ENCODE peak calls at places on chromosome 10, in eight cellular contexts. V is GM23338, L is upper lobe of left lung, R is HCT116, K is suprapubic skin, P is H1, Y is HL-60, I is transverse colon. E is an unnamed sample.

GRCh38 chr10:68560201-68560915 is at the start of gene TET1:
- DNase-seq in V (peak), L (peak), R (peak), K (peak), P (peak), Y (peak), I (peak), E (no peak)

GRCh38 chr10:1249142-1249541 is 193.0 kb downstream of the WDR37 start:
- DNase-seq in V (no peak), L (no peak), R (no peak), K (no peak), P (no peak), Y (no peak), I (no peak), E (no peak)

GRCh38 chr10:8064436-8064835 is 9.9 kb downstream of the GATA3 start:
- DNase-seq in V (no peak), L (no peak), R (no peak), K (no peak), P (no peak), Y (no peak), I (no peak), E (no peak)

GRCh38 chr10:70124415-70124814 is 8.2 kb downstream of the AIFM2 start:
- DNase-seq in V (no peak), L (no peak), R (no peak), K (no peak), P (no peak), Y (no peak), I (no peak), E (no peak)

GRCh38 chr10:8041284-8042031 is 13.0 kb upstream of the GATA3 start:
- DNase-seq in V (no peak), L (no peak), R (no peak), K (no peak), P (no peak), Y (no peak), I (no peak), E (no peak)

GRCh38 chr10:107083388-107084009 is 81.0 kb downstream of the SORCS1 start:
- DNase-seq in V (no peak), L (no peak), R (no peak), K (no peak), P (no peak), Y (no peak), I (no peak), E (no peak)

GRCh38 chr10:47054936-47055335 is 143.7 kb downstream of the PTPN20 start:
- DNase-seq in V (no peak), L (no peak), R (no peak), K (no peak), P (peak), Y (no peak), I (no peak), E (no peak)

GRCh38 chr10:104300002-104300735 is 31.2 kb downstream of the GSTO2 start:
- DNase-seq in V (no peak), L (no peak), R (no peak), K (no peak), P (no peak), Y (no peak), I (no peak), E (no peak)

GRCh38 chr10:114917459-114917858 is 20.5 kb upstream of the TRUB1 start:
- DNase-seq in V (no peak), L (no peak), R (no peak), K (no peak), P (no peak), Y (no peak), I (no peak), E (no peak)

GRCh38 chr10:113235505-113235904 is 285.5 kb downstream of the TCF7L2 start:
- DNase-seq in V (no peak), L (peak), R (no peak), K (no peak), P (no peak), Y (no peak), I (no peak), E (no peak)

GRCh38 chr10:104139221-104139620 is 17.2 kb downstream of the SFR1 start:
- DNase-seq in V (peak), L (no peak), R (no peak), K (no peak), P (no peak), Y (peak), I (no peak), E (no peak)

GRCh38 chr10:11679946-11680345 is 62.2 kb upstream of the ECHDC3 start:
- DNase-seq in V (no peak), L (no peak), R (no peak), K (no peak), P (no peak), Y (no peak), I (no peak), E (no peak)

GRCh38 chr10:89301721-89302445 is at the start of gene IFIT2:
- DNase-seq in V (peak), L (peak), R (no peak), K (no peak), P (no peak), Y (peak), I (peak), E (peak)

GRCh38 chr10:50397312-50398140 is 146.2 kb upstream of the ASAH2 start:
- DNase-seq in V (no peak), L (no peak), R (no peak), K (no peak), P (no peak), Y (no peak), I (no peak), E (no peak)

GRCh38 chr10:70228503-70228902 is 4.7 kb downstream of the PPA1 start:
- DNase-seq in V (no peak), L (no peak), R (no peak), K (no peak), P (no peak), Y (no peak), I (no peak), E (no peak)

GRCh38 chr10:29849434-29849833 is 210.0 kb downstream of the JCAD start:
- DNase-seq in V (no peak), L (no peak), R (no peak), K (no peak), P (no peak), Y (no peak), I (no peak), E (no peak)

GRCh38 chr10:89175821-89176220 is 31.3 kb downstream of the CH25H start:
- DNase-seq in V (no peak), L (no peak), R (no peak), K (no peak), P (no peak), Y (no peak), I (no peak), E (no peak)

GRCh38 chr10:42887734-42888503 is 105.3 kb downstream of the BMS1 start:
- DNase-seq in V (no peak), L (peak), R (no peak), K (no peak), P (no peak), Y (no peak), I (no peak), E (no peak)

GRCh38 chr10:110919349-110919931 is at the start of gene SHOC2:
- DNase-seq in V (peak), L (peak), R (no peak), K (peak), P (peak), Y (no peak), I (peak), E (peak)

GRCh38 chr10:3570855-3571266 is 214.1 kb downstream of the KLF6 start:
- DNase-seq in V (no peak), L (no peak), R (no peak), K (no peak), P (no peak), Y (no peak), I (no peak), E (no peak)

GRCh38 chr10:88979153-88979562 is 11.4 kb upstream of the FAS start:
- DNase-seq in V (no peak), L (no peak), R (no peak), K (no peak), P (no peak), Y (no peak), I (no peak), E (peak)

GRCh38 chr10:99364125-99364524 is 35.0 kb downstream of the CNNM1 start:
- DNase-seq in V (no peak), L (no peak), R (no peak), K (no peak), P (no peak), Y (no peak), I (no peak), E (no peak)

GRCh38 chr10:47046321-47047126 is 135.3 kb downstream of the PTPN20 start:
- DNase-seq in V (no peak), L (peak), R (no peak), K (peak), P (no peak), Y (no peak), I (no peak), E (no peak)

GRCh38 chr10:15640536-15641085 is 79.1 kb downstream of the ITGA8 start:
- DNase-seq in V (no peak), L (no peak), R (no peak), K (no peak), P (no peak), Y (no peak), I (no peak), E (no peak)

GRCh38 chr10:15636446-15636845 is 83.3 kb downstream of the ITGA8 start:
- DNase-seq in V (no peak), L (no peak), R (no peak), K (no peak), P (no peak), Y (no peak), I (no peak), E (no peak)

GRCh38 chr10:15642095-15642494 is 77.6 kb downstream of the ITGA8 start:
- DNase-seq in V (no peak), L (no peak), R (no peak), K (no peak), P (no peak), Y (no peak), I (no peak), E (no peak)
- H3K27ac ChIP-seq in V (no peak), L (no peak), R (no peak), K (no peak), P (no peak), Y (no peak), I (no peak), E (no peak)

GRCh38 chr10:71599518-71599917 is 120.1 kb downstream of the C10orf105 start:
- DNase-seq in V (no peak), L (no peak), R (no peak), K (no peak), P (no peak), Y (no peak), I (no peak), E (no peak)

GRCh38 chr10:71596759-71597158 is 122.8 kb downstream of the C10orf105 start:
- DNase-seq in V (no peak), L (no peak), R (no peak), K (no peak), P (no peak), Y (no peak), I (no peak), E (no peak)

GRCh38 chr10:71600856-71601255 is 118.7 kb downstream of the C10orf105 start:
- DNase-seq in V (no peak), L (peak), R (no peak), K (no peak), P (no peak), Y (no peak), I (no peak), E (no peak)

GRCh38 chr10:71597821-71598498 is 121.6 kb downstream of the C10orf105 start:
- DNase-seq in V (no peak), L (peak), R (no peak), K (peak), P (no peak), Y (peak), I (peak), E (peak)

GRCh38 chr10:71598673-71599072 is 120.9 kb downstream of the C10orf105 start:
- DNase-seq in V (no peak), L (peak), R (no peak), K (peak), P (no peak), Y (no peak), I (peak), E (peak)
- TF ChIP-seq POLR2AphosphoS5 in V (no peak), L (peak), R (no peak), K (peak), P (no peak), Y (no peak), I (no peak), E (peak)

GRCh38 chr10:15858895-15859294 is 1.4 kb downstream of the MINDY3 start:
- DNase-seq in V (no peak), L (no peak), R (no peak), K (no peak), P (no peak), Y (no peak), I (no peak), E (no peak)
- H3K27ac ChIP-seq in V (no peak), L (no peak), R (no peak), K (no peak), P (no peak), Y (no peak), I (no peak), E (no peak)

DNA sequence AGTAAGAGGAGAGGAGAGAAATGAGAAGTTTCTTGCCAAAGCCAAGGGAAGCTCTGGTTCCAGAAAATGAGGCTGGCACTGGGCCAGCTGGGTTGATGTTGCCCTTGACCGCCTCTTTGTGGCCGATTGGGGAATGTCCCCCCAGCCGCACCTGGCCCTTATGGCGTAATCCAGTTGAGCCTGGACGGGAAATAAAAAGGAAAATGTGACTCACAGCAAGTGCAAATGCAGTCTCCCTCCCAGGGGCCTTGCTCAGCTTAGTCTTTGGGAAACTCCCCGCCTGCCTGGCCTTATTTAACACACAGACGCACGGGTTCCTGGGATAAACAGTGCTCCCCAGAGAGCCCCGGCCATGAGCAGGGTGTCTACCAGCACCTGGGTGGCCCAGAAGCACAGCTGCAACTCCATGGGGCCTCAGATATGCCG is 174.8 kb downstream of the KIAA1217 start:
- DNase-seq in V (peak), L (peak), R (peak), K (peak), P (peak), Y (peak), I (peak), E (peak)
- TF ChIP-seq POLR2AphosphoS5 in V (no peak), L (peak), R (peak), K (peak), P (no peak), Y (no peak), I (peak), E (peak)

GRCh38 chr10:86880971-86881370 is 76.4 kb downstream of the MMRN2 start:
- DNase-seq in V (no peak), L (no peak), R (no peak), K (no peak), P (no peak), Y (no peak), I (no peak), E (no peak)
- H3K27ac ChIP-seq in V (peak), L (no peak), R (no peak), K (no peak), P (no peak), Y (no peak), I (no peak), E (no peak)

DNA sequence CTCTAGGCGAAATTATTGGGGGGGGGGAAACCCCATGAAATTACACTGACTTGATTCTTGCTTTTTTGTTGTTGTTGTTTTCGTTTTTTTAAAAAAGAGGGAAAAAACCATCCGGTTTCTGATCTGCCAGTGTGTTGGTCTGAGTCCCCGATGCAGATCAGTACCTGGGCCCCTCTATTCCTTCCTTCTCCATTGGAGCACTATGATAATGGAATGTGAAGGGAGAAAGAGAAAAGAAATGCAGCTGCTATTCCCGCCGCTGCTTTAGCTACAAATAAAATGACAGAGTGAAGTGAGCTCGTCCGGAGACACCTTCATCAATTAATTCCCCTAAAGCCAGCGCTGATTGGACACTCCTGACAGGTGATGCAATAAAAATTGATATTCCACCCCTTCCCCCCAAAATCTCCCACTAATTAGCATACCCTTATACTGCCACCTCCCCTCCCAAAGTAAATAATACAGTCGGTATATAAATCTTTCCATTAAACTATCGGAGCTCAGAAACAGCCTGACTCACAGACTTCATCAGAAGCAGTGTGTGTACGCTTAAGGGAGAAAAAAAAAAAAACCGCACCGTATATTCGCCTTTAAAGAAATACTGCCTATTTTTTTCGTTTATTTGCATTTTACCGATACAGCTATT is 7.4 kb downstream of the SKIDA1 start:
- DNase-seq in V (peak), L (no peak), R (no peak), K (no peak), P (no peak), Y (no peak), I (no peak), E (peak)
- TF ChIP-seq POLR2AphosphoS5 in V (no peak), L (no peak), R (no peak), K (no peak), P (no peak), Y (no peak), I (no peak), E (peak)

GRCh38 chr10:13349776-13350274 is 1.7 kb upstream of the SEPHS1 start:
- DNase-seq in V (peak), L (peak), R (no peak), K (peak), P (peak), Y (peak), I (peak), E (peak)

GRCh38 chr10:13346280-13346819 is 1.7 kb downstream of the SEPHS1 start:
- DNase-seq in V (no peak), L (no peak), R (no peak), K (no peak), P (no peak), Y (no peak), I (peak), E (no peak)

GRCh38 chr10:13348216-13349017 is at the start of gene SEPHS1:
- DNase-seq in V (peak), L (peak), R (peak), K (peak), P (peak), Y (peak), I (peak), E (peak)

GRCh38 chr10:13346912-13347234 is 1.2 kb downstream of the SEPHS1 start:
- DNase-seq in V (peak), L (no peak), R (no peak), K (no peak), P (no peak), Y (no peak), I (no peak), E (no peak)

DNA sequence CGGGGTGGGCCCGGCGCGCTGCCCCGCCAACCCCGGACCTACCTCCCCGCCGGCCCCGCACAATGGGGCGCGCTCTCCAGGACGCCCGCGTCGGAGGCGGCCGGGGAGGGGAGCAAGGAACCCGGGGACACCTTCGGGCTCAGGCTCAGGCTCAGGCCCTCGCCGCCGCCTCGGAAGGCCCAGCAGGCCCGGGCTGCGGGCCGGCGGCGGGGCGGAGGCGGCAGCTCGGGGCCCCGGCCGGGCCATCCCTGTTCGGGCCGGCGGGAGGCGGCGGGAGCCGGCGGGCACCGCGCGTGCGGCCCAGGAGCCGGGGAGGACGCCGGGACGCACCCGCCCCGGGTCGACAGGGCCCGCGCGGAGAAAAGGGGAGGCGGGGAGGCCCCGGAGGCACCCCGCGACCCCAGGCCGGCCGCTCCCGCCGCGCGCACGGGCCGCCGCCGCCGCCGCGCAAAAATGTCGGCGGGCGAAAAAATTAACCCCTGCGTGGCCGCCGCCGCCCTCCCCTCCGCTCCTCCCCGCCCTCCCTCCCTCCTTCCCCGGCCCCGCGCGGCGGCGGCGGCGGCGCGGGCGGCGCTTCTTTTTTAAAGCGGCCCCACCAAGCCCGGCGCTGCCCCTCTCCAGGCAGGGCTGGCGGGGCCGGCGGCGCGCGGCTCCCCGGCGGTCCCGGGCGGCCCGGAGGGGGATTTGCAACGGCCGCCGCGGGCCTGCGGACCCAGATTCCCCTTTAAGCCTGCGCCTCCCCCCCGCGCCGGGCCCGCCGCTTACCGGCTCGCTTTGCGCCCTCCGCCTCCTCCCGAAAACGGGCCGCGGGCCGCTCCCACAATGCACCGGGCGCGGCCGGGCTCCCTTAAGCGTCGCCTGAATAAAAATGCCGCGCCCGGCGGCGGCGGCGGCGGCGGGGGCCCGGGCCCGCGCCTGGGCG is 597 bp downstream of the SEPHS1 start:
- DNase-seq in V (peak), L (peak), R (peak), K (peak), P (peak), Y (peak), I (peak), E (peak)
- H3K27ac ChIP-seq in V (peak), L (peak), R (peak), K (peak), P (peak), Y (peak), I (peak), E (peak)

DNA sequence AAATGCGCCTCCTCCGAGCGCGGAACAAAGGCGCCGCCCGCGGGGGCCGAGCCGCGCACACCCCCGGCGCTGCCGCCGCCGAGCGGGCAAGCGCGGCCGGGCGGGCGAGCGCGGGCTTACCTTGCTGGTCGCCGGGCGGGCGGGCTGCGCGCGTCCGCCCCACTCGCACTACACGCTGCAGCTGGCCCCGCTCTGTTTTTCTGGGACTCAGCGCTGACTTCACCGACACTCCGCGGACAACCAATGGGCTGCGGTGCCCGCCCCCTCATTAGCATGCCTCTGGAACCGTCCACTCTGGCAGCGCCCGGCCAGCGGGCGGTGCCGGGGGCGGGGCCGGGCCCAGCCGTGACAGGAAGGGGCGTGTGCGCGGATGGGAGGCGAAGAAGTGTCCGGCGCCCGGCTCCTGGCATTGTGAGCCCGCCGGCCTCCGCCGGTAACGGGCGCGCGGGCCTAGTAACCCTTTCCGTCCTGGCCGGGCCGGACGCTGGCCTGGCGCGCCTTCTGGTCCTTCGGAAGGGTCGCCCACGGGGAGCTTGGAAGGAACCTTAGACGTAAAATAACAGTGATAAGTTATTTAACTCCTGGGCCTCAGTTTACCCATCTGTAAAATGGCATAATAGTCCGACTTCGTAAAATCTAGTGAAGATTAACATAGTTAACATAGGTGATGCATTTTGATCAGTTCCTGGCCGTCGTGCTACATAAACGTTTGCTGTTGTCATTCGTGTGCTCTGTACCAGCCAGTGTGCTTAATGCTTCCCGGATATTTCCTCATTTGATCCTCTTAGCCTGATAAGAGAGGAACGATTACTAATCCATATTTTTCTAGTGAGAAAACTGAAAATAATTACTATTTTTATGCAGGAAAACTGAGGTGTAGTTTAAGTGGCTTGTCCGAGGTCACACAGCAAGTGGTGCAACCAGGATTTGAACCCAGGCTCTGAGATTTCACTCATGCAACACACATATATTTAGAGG is at the start of gene SORBS1:
- DNase-seq in V (peak), L (peak), R (peak), K (peak), P (peak), Y (peak), I (peak), E (peak)
- TF ChIP-seq POLR2AphosphoS5 in V (peak), L (peak), R (peak), K (peak), P (peak), Y (no peak), I (peak), E (peak)

GRCh38 chr10:44264244-44264643 is 120.7 kb downstream of the CXCL12 start:
- DNase-seq in V (no peak), L (no peak), R (no peak), K (no peak), P (no peak), Y (no peak), I (no peak), E (no peak)
- H3K27ac ChIP-seq in V (no peak), L (no peak), R (no peak), K (peak), P (no peak), Y (no peak), I (peak), E (no peak)